ENCODE peak calls at places on chromosomes 6 and 20, in six cellular contexts. E is brain microvascular endothelial cell, Q is sciatic nerve, A is NCI-H345, V is GM04504, I is NCI-H1092 treated with DMSO at 0.1 percent for 48 hours. F is an unnamed sample.

GRCh38 chr20:38573381-38573780 is 7.6 kb upstream of the ADIG start:
- DNase-seq in A (no peak), Q (no peak), I (no peak), V (peak; percentile 4), E (no peak), F (no peak)

GRCh38 chr20:47802226-47802920 is 17.1 kb upstream of the SULF2 start:
- DNase-seq in I (no peak), A (no peak), E (no peak), Q (no peak), V (no peak), F (no peak)

GRCh38 chr6:75171581-75172360 is 34.1 kb downstream of the COL12A1 start:
- DNase-seq in V (no peak), E (no peak), A (no peak), I (no peak), Q (no peak), F (no peak)

GRCh38 chr6:38179300-38179699 is 359.8 kb downstream of the ZFAND3 start:
- DNase-seq in E (no peak), Q (peak; percentile 42), A (peak; percentile 28), I (peak; percentile 41), V (no peak), F (no peak)

GRCh38 chr6:44224154-44224977 is 971 bp downstream of the SLC29A1 start:
- DNase-seq in E (no peak), V (no peak), I (peak; percentile 62), A (no peak), Q (no peak), F (no peak)

GRCh38 chr6:116094041-116094440 is 6.6 kb upstream of the NT5DC1 start:
- DNase-seq in V (no peak), E (no peak), A (no peak), Q (no peak), I (no peak), F (no peak)

GRCh38 chr20:44065401-44066340 is 121.3 kb downstream of the JPH2 start:
- DNase-seq in E (no peak), I (no peak), V (no peak), Q (peak; percentile 52), A (no peak), F (no peak)

GRCh38 chr6:125853740-125854139 is 63.0 kb downstream of the NCOA7 start:
- DNase-seq in E (no peak), A (no peak), I (no peak), Q (no peak), V (no peak), F (no peak)

GRCh38 chr20:46151936-46152335 is 33.8 kb downstream of the CD40 start:
- DNase-seq in Q (no peak), A (no peak), E (no peak), I (no peak), V (no peak), F (no peak)

GRCh38 chr6:142763205-142763604 is 181.8 kb downstream of the HIVEP2 start:
- DNase-seq in Q (no peak), V (peak; percentile 66), A (no peak), I (no peak), E (no peak), F (no peak)

GRCh38 chr20:1526896-1527295 is 30.6 kb downstream of the SIRPD start:
- DNase-seq in Q (no peak), A (no peak), E (no peak), V (no peak), I (no peak), F (no peak)

GRCh38 chr6:30169658-30170614 is 6.6 kb downstream of the TRIM15 start:
- DNase-seq in I (peak; percentile 4), E (peak; percentile 47), V (no peak), A (peak; percentile 20), Q (no peak), F (peak; percentile 14)